ENCODE peak calls at places on chromosomes 12 and 14, in seven cellular contexts. M, Y, A, J, N, E and O are unnamed samples.
A peak's percentile ranks its signal among the peaks of the same experiment; 100 is the strongest.

GRCh38 chr14:38866461-38866860 is 236.6 kb downstream of the SEC23A start:
- DNase-seq in M (no peak), Y (no peak), A (no peak), J (no peak), N (no peak), E (no peak), O (no peak)

GRCh38 chr14:94770251-94770749 is 387 bp upstream of the GSC start:
- DNase-seq in M (no peak), Y (no peak), A (no peak), J (no peak), N (peak; percentile 20), E (no peak), O (no peak)

GRCh38 chr12:102169922-102170698 is 27.5 kb downstream of the PMCH start:
- DNase-seq in M (peak; percentile 3), Y (no peak), A (peak; percentile 15), J (no peak), N (peak; percentile 63), E (peak; percentile 4), O (no peak)

GRCh38 chr12:116157845-116158267 is 119.6 kb downstream of the MED13L start:
- DNase-seq in M (no peak), Y (no peak), A (no peak), J (no peak), N (no peak), E (no peak), O (no peak)

GRCh38 chr14:76900406-76901085 is 74.3 kb downstream of the LRRC74A start:
- DNase-seq in M (no peak), Y (no peak), A (no peak), J (no peak), N (no peak), E (no peak), O (no peak)

GRCh38 chr12:271165-271564 is 8.5 kb upstream of the SLC6A13 start:
- DNase-seq in M (no peak), Y (peak; percentile 37), A (no peak), J (no peak), N (no peak), E (no peak), O (peak; percentile 40)

GRCh38 chr12:41334390-41334789 is 146.3 kb downstream of the PDZRN4 start:
- DNase-seq in M (no peak), Y (no peak), A (no peak), J (no peak), N (no peak), E (no peak), O (no peak)

GRCh38 chr12:92619730-92620684 is 82.8 kb upstream of the PLEKHG7 start:
- DNase-seq in M (peak; percentile 8), Y (no peak), A (no peak), J (no peak), N (no peak), E (no peak), O (no peak)

GRCh38 chr12:48815281-48816110 is 2.8 kb upstream of the CACNB3 start:
- DNase-seq in M (peak; percentile 78), Y (peak; percentile 80), A (peak; percentile 79), J (peak; percentile 79), N (peak; percentile 78), E (peak; percentile 49), O (peak; percentile 83)

GRCh38 chr12:48812389-48812788 is 5.9 kb upstream of the CACNB3 start:
- DNase-seq in M (no peak), Y (no peak), A (no peak), J (no peak), N (no peak), E (no peak), O (no peak)

GRCh38 chr12:48813464-48814312 is 4.6 kb upstream of the CACNB3 start:
- DNase-seq in M (peak; percentile 18), Y (no peak), A (no peak), J (no peak), N (peak; percentile 50), E (no peak), O (peak; percentile 69)

GRCh38 chr12:48816148-48816854 is 2.0 kb upstream of the CACNB3 start:
- DNase-seq in M (peak; percentile 86), Y (no peak), A (peak; percentile 39), J (no peak), N (no peak), E (no peak), O (no peak)

GRCh38 chr12:48814313-48815280 is 3.7 kb upstream of the CACNB3 start:
- DNase-seq in M (peak; percentile 79), Y (peak; percentile 87), A (peak; percentile 85), J (peak; percentile 89), N (peak; percentile 75), E (peak; percentile 39), O (peak; percentile 94)
- TF ChIP-seq POLR2A in M (no peak), Y (peak; percentile 63), A (peak; percentile 12), J (peak; percentile 54), N (peak; percentile 22), E (no peak), O (peak; percentile 74)

GRCh38 chr12:7059780-7060179 is 738 bp upstream of the C1S start:
- DNase-seq in M (no peak), Y (no peak), A (no peak), J (no peak), N (no peak), E (no peak), O (no peak)

GRCh38 chr12:7061138-7061537 is 620 bp downstream of the C1S start:
- DNase-seq in M (no peak), Y (peak; percentile 36), A (no peak), J (no peak), N (no peak), E (no peak), O (peak; percentile 50)

GRCh38 chr12:7061596-7061995 is 1.1 kb downstream of the C1S start:
- DNase-seq in M (no peak), Y (no peak), A (no peak), J (no peak), N (no peak), E (no peak), O (peak; percentile 53)

GRCh38 chr12:7058850-7059249 is 1.7 kb upstream of the C1S start:
- DNase-seq in M (no peak), Y (no peak), A (no peak), J (no peak), N (no peak), E (no peak), O (no peak)

DNA sequence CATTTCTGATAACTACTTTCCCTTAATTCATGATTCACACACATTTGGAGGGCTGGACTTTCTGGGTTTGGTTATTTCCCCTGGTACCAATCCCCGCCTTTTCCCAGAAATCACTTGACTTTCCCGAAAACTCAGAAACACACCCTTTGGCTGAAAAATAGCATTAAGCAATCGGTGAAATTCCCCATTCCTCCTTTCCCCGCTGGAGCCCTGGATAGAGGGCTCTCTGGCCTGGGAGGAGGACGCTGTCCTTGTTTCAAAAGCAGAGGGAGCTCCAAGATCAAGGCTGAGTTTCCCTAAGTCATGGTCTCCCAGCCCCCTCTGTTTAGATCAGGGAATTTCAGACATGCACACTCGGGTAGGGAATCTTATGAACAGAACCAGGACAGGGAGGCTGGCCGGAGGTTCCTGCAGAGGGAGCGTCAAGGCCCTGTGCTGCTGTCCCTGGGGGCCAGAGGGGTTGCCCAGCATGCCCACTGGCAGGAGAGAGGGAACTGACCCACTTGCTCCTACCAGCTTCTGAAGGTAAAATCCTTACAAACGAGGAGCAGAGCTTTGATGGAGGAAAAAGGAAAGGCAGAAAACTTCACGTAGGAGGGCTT is at the start of gene C1S:
- DNase-seq in M (peak; percentile 52), Y (peak; percentile 83), A (peak; percentile 64), J (peak; percentile 73), N (peak; percentile 99), E (no peak), O (peak; percentile 92)
- TF ChIP-seq POLR2A in M (no peak), Y (peak; percentile 70), A (no peak), J (peak; percentile 39), N (peak; percentile 70), E (no peak), O (peak; percentile 90)

GRCh38 chr12:121355818-121356217 is 3.6 kb upstream of the ANAPC5 start:
- DNase-seq in M (no peak), Y (no peak), A (no peak), J (no peak), N (no peak), E (no peak), O (no peak)

GRCh38 chr12:121356657-121357056 is 4.4 kb upstream of the ANAPC5 start:
- DNase-seq in M (no peak), Y (no peak), A (no peak), J (no peak), N (no peak), E (no peak), O (no peak)

GRCh38 chr12:121346747-121347146 is 5.5 kb downstream of the ANAPC5 start:
- DNase-seq in M (no peak), Y (no peak), A (no peak), J (no peak), N (no peak), E (no peak), O (no peak)

GRCh38 chr12:121357331-121357730 is 5.1 kb upstream of the ANAPC5 start:
- DNase-seq in M (no peak), Y (no peak), A (no peak), J (no peak), N (no peak), E (no peak), O (no peak)

DNA sequence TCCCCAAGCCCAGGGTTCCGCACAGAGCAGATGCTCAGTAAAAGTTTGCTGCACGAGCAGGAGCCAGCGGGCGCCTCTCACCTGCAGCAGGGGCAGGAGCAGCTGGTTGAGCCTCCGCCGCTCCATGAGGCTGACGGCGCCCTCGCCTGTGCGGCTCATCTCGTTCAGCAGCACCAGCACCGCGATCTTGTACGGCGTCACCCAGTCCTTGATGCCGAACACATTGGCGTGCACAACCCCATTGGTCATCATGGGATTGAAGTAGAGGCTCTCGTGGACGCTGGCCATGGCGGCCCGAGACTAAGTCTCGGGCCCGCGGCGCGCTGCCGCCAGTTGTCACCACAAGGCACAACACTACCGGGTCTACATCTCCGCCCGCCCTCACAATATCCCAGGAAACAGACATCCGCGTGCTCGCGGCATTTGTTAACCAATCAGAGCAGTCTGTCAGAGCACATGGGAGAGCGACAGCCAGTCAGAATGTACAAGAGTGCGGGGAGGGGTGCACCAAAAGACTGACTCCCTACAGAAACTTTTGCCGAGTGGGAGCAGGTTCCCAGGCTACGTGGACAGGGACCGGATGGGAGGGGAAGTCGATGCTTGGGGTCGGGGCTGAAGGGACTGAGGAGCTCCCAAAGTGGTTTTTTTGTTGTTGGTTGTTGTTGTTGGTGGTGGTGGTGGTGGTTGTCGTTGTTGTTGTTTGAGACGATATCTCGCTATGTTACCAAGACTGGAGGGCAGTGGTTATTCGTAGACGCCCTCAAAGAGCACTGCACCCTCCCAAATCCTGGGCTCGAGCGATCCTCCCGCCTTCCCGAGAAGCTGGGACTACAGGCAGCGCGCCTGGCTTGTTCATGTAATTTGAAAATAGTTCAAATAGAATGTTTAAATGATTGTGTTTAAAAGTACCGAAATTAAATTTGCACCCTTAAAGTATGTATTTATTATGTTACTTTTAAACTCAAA is at the start of gene ANAPC5:
- DNase-seq in M (peak; percentile 96), Y (peak; percentile 91), A (peak; percentile 96), J (peak; percentile 97), N (peak; percentile 99), E (peak; percentile 98), O (peak; percentile 86)
- TF ChIP-seq POLR2A in M (no peak), Y (peak; percentile 64), A (peak; percentile 87), J (peak; percentile 87), N (peak; percentile 92), E (peak; percentile 91), O (peak; percentile 19)

DNA sequence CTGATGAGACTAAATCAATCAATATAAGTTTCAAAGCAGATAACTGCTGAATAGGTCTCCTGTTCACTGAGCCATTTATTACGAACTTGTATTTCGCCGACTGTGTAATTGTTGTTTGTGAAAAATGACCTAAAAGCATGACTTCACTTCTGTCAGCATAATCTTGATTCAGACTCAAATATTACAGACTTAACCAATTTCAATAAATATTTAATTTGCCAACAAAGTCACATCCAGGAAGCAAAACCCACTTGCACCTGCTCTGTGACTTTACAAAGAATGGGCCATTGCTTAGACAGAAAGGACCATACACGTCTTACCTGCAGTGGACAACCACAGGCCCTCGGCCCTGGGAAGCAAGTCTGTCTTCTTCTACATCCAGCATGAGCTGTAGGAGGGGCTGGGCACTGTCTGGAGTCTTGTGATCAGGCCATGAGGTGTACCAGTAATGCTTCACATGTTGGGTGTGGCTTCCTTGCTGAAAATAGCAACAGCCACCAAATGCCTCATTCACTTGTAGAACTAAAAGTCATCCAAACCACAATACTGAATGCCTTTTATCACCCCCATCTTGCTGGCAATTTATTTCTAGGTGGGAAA is 23.5 kb upstream of the PTPRB start:
- DNase-seq in M (no peak), Y (no peak), A (no peak), J (peak; percentile 48), N (peak; percentile 77), E (peak; percentile 18), O (no peak)
- TF ChIP-seq POLR2A in M (no peak), Y (no peak), A (no peak), J (no peak), N (no peak), E (no peak), O (no peak)